ENCODE peak calls at places on chromosomes 11 and 22, in ten cellular contexts. One of them, this sample, is unnamed.

GRCh38 chr11:67248653-67249052 is 17.6 kb upstream of the GRK2 start:
- DNase-seq in left ventricle myocardium inferior: no peak
- DNase-seq in fibroblast of mammary gland: peak; percentile 62
- DNase-seq in Panc1: no peak
- DNase-seq in spleen: no peak
- DNase-seq in fibroblast of lung: peak; percentile 26
- DNase-seq in uterus: no peak
- DNase-seq in PC-3: peak; percentile 99
- DNase-seq in H1: no peak
- DNase-seq in kidney epithelial cell: no peak
- DNase-seq in this sample: no peak

GRCh38 chr11:4626207-4627105 is 10.8 kb upstream of the OR51D1 start:
- DNase-seq in left ventricle myocardium inferior: no peak
- DNase-seq in fibroblast of mammary gland: peak; percentile 83
- DNase-seq in Panc1: peak; percentile 60
- DNase-seq in spleen: no peak
- DNase-seq in fibroblast of lung: peak; percentile 76
- DNase-seq in uterus: peak; percentile 32
- DNase-seq in PC-3: peak; percentile 84
- DNase-seq in H1: no peak
- DNase-seq in kidney epithelial cell: peak; percentile 5
- DNase-seq in this sample: peak; percentile 84

GRCh38 chr11:118305726-118306125 is 1.2 kb downstream of the CD3E start:
- DNase-seq in left ventricle myocardium inferior: no peak
- DNase-seq in fibroblast of mammary gland: no peak
- DNase-seq in Panc1: no peak
- DNase-seq in spleen: no peak
- DNase-seq in fibroblast of lung: no peak
- DNase-seq in uterus: no peak
- DNase-seq in PC-3: no peak
- DNase-seq in H1: no peak
- DNase-seq in kidney epithelial cell: no peak
- DNase-seq in this sample: no peak

GRCh38 chr22:20741634-20742581 is 32.0 kb upstream of the SERPIND1 start:
- DNase-seq in left ventricle myocardium inferior: no peak
- DNase-seq in fibroblast of mammary gland: peak; percentile 27
- DNase-seq in Panc1: no peak
- DNase-seq in spleen: no peak
- DNase-seq in fibroblast of lung: peak; percentile 34
- DNase-seq in uterus: no peak
- DNase-seq in PC-3: peak; percentile 65
- DNase-seq in H1: no peak
- DNase-seq in kidney epithelial cell: no peak
- DNase-seq in this sample: peak; percentile 30

GRCh38 chr11:72850832-72851231 is 36.6 kb downstream of the ATG16L2 start:
- DNase-seq in left ventricle myocardium inferior: no peak
- DNase-seq in fibroblast of mammary gland: no peak
- DNase-seq in Panc1: no peak
- DNase-seq in spleen: no peak
- DNase-seq in fibroblast of lung: no peak
- DNase-seq in uterus: no peak
- DNase-seq in PC-3: no peak
- DNase-seq in H1: no peak
- DNase-seq in kidney epithelial cell: no peak
- DNase-seq in this sample: no peak

GRCh38 chr11:14318581-14318981 is 40.4 kb downstream of the RRAS2 start:
- DNase-seq in left ventricle myocardium inferior: no peak
- DNase-seq in fibroblast of mammary gland: peak; percentile 21
- DNase-seq in Panc1: no peak
- DNase-seq in spleen: no peak
- DNase-seq in fibroblast of lung: no peak
- DNase-seq in uterus: no peak
- DNase-seq in PC-3: peak; percentile 64
- DNase-seq in H1: no peak
- DNase-seq in kidney epithelial cell: no peak
- DNase-seq in this sample: no peak

GRCh38 chr11:14539867-14540475 is 19.8 kb upstream of the PSMA1 start:
- DNase-seq in left ventricle myocardium inferior: no peak
- DNase-seq in fibroblast of mammary gland: no peak
- DNase-seq in Panc1: no peak
- DNase-seq in spleen: no peak
- DNase-seq in fibroblast of lung: peak; percentile 32
- DNase-seq in uterus: no peak
- DNase-seq in PC-3: no peak
- DNase-seq in H1: no peak
- DNase-seq in kidney epithelial cell: no peak
- DNase-seq in this sample: no peak

GRCh38 chr11:26028294-26028954 is 303.5 kb upstream of the ANO3 start:
- DNase-seq in left ventricle myocardium inferior: no peak
- DNase-seq in fibroblast of mammary gland: peak; percentile 73
- DNase-seq in Panc1: no peak
- DNase-seq in spleen: no peak
- DNase-seq in fibroblast of lung: peak; percentile 59
- DNase-seq in uterus: no peak
- DNase-seq in PC-3: peak; percentile 11
- DNase-seq in H1: no peak
- DNase-seq in kidney epithelial cell: no peak
- DNase-seq in this sample: peak; percentile 45

GRCh38 chr11:4095509-4096230 is 1.1 kb downstream of the RRM1 start:
- DNase-seq in left ventricle myocardium inferior: no peak
- DNase-seq in fibroblast of mammary gland: peak; percentile 71
- DNase-seq in Panc1: no peak
- DNase-seq in spleen: no peak
- DNase-seq in fibroblast of lung: peak; percentile 62
- DNase-seq in uterus: no peak
- DNase-seq in PC-3: peak; percentile 34
- DNase-seq in H1: no peak
- DNase-seq in kidney epithelial cell: peak; percentile 31
- DNase-seq in this sample: peak; percentile 66

GRCh38 chr11:11000546-11001283 is 142.9 kb upstream of the ZBED5 start:
- DNase-seq in left ventricle myocardium inferior: no peak
- DNase-seq in fibroblast of mammary gland: no peak
- DNase-seq in Panc1: no peak
- DNase-seq in spleen: no peak
- DNase-seq in fibroblast of lung: no peak
- DNase-seq in uterus: no peak
- DNase-seq in PC-3: no peak
- DNase-seq in H1: no peak
- DNase-seq in kidney epithelial cell: no peak
- DNase-seq in this sample: no peak

GRCh38 chr11:46593550-46594382 is at the start of gene AMBRA1:
- DNase-seq in left ventricle myocardium inferior: peak; percentile 85
- DNase-seq in fibroblast of mammary gland: peak; percentile 94
- DNase-seq in Panc1: peak; percentile 92
- DNase-seq in spleen: peak; percentile 93
- DNase-seq in fibroblast of lung: peak; percentile 94
- DNase-seq in uterus: peak; percentile 81
- DNase-seq in PC-3: peak; percentile 89
- DNase-seq in H1: peak; percentile 75
- DNase-seq in kidney epithelial cell: peak; percentile 69
- DNase-seq in this sample: peak; percentile 95

GRCh38 chr11:19508166-19508565 is 204.5 kb upstream of the NAV2 start:
- DNase-seq in left ventricle myocardium inferior: no peak
- DNase-seq in fibroblast of mammary gland: peak; percentile 85
- DNase-seq in Panc1: peak; percentile 57
- DNase-seq in spleen: no peak
- DNase-seq in fibroblast of lung: peak; percentile 60
- DNase-seq in uterus: no peak
- DNase-seq in PC-3: peak; percentile 9
- DNase-seq in H1: no peak
- DNase-seq in kidney epithelial cell: no peak
- DNase-seq in this sample: no peak

GRCh38 chr11:122882809-122883681 is 486 bp downstream of the JHY start:
- DNase-seq in left ventricle myocardium inferior: peak; percentile 55
- DNase-seq in fibroblast of mammary gland: peak; percentile 58
- DNase-seq in Panc1: peak; percentile 82
- DNase-seq in spleen: peak; percentile 85
- DNase-seq in fibroblast of lung: no peak
- DNase-seq in uterus: peak; percentile 30
- DNase-seq in PC-3: peak; percentile 83
- DNase-seq in H1: no peak
- DNase-seq in kidney epithelial cell: peak; percentile 31
- DNase-seq in this sample: peak; percentile 64

GRCh38 chr22:30314918-30315317 is 11.8 kb downstream of the TBC1D10A start:
- DNase-seq in left ventricle myocardium inferior: no peak
- DNase-seq in fibroblast of mammary gland: no peak
- DNase-seq in Panc1: no peak
- DNase-seq in spleen: no peak
- DNase-seq in fibroblast of lung: no peak
- DNase-seq in uterus: no peak
- DNase-seq in PC-3: no peak
- DNase-seq in H1: no peak
- DNase-seq in kidney epithelial cell: no peak
- DNase-seq in this sample: no peak

GRCh38 chr11:76172583-76172982 is 33.7 kb downstream of the WNT11 start:
- DNase-seq in left ventricle myocardium inferior: no peak
- DNase-seq in fibroblast of mammary gland: no peak
- DNase-seq in Panc1: no peak
- DNase-seq in spleen: no peak
- DNase-seq in fibroblast of lung: no peak
- DNase-seq in uterus: no peak
- DNase-seq in PC-3: no peak
- DNase-seq in H1: no peak
- DNase-seq in kidney epithelial cell: no peak
- DNase-seq in this sample: no peak

GRCh38 chr11:134923441-134923840 is 511.4 kb upstream of the B3GAT1 start:
- DNase-seq in left ventricle myocardium inferior: no peak
- DNase-seq in fibroblast of mammary gland: no peak
- DNase-seq in Panc1: no peak
- DNase-seq in spleen: no peak
- DNase-seq in fibroblast of lung: no peak
- DNase-seq in uterus: no peak
- DNase-seq in PC-3: no peak
- DNase-seq in H1: no peak
- DNase-seq in kidney epithelial cell: no peak
- DNase-seq in this sample: no peak
- H3K4me3 ChIP-seq in left ventricle myocardium inferior: no peak overlapping the region
- H3K4me3 ChIP-seq in fibroblast of mammary gland: no peak overlapping the region
- H3K4me3 ChIP-seq in Panc1: no peak overlapping the region
- H3K4me3 ChIP-seq in spleen: no peak overlapping the region
- H3K4me3 ChIP-seq in fibroblast of lung: no peak overlapping the region
- H3K4me3 ChIP-seq in uterus: no peak overlapping the region
- H3K4me3 ChIP-seq in PC-3: no peak overlapping the region
- H3K4me3 ChIP-seq in H1: no peak overlapping the region
- H3K4me3 ChIP-seq in kidney epithelial cell: no peak overlapping the region
- H3K4me3 ChIP-seq in this sample: no peak overlapping the region

DNA sequence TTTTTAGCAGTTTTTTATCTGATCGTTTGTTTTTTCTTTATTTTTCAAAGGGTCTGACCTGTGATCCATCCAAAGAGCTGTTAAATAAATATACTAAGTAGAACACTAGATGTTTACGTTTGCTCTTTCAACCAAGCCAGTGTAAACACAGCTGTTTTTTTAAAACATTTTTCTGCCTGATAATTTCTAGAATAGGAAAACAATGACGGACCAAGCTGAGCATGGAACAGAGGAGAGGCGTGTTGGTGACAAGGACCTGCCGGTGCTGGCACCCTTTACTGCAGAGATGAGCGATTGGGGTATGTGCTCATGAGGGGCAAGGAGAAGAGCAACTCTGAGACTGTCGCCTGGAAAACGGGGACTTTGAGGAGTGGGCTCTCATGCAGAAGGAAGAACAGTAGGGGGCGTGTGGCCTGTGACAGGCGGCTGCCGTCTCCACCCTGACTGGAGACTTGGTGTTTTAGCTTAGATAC is 28.6 kb upstream of the PANX2 start:
- DNase-seq in left ventricle myocardium inferior: no peak
- DNase-seq in fibroblast of mammary gland: no peak
- DNase-seq in Panc1: no peak
- DNase-seq in spleen: no peak
- DNase-seq in fibroblast of lung: peak; percentile 70
- DNase-seq in uterus: peak; percentile 3
- DNase-seq in PC-3: no peak
- DNase-seq in H1: no peak
- DNase-seq in kidney epithelial cell: no peak
- DNase-seq in this sample: no peak
- TF ChIP-seq CTCF in left ventricle myocardium inferior: no peak
- TF ChIP-seq CTCF in fibroblast of mammary gland: no peak
- TF ChIP-seq CTCF in Panc1: no peak
- TF ChIP-seq CTCF in spleen: no peak
- TF ChIP-seq CTCF in fibroblast of lung: peak; percentile 30
- TF ChIP-seq CTCF in uterus: no peak
- TF ChIP-seq CTCF in PC-3: peak; percentile 21
- TF ChIP-seq CTCF in H1: peak; percentile 69
- TF ChIP-seq CTCF in kidney epithelial cell: peak; percentile 13
- TF ChIP-seq CTCF in this sample: peak; percentile 9

DNA sequence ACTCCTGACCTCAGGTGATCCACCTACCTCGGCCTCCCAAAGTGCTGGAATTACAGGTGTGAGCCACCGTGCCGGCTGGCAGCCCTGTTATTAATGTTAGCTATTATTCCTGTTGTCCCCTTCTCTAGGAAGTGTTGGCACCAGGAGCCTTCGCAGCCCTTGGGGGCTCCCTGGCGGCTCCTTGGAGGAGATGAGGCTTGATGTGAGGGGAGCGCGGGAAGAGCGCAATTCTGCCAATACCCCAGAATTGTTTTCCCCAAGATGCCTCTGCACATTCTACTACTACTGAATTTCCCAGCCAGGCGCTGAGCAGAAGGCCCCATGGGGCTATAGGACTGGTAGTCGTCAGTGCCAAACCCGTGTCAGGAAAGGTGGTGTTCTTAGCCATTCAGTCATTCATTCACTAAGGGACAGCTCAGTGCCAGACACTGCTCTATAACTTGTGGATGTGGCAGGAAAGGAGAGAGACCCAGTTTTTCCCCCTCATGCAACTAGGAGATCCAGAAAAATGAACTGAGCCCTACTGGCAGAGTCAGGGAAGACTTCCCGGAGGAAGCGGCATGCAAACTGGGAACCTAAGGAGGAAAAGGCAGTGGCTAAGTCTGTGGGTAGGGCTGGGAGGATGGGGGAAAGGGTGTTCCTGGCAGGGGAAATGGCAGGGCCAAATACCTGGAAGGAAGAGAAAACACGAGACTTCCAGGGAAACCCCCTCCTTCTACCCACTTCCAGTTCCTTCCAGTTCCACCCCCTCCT is 3.5 kb downstream of the FBLN1 start:
- DNase-seq in left ventricle myocardium inferior: peak; percentile 11
- DNase-seq in fibroblast of mammary gland: no peak
- DNase-seq in Panc1: no peak
- DNase-seq in spleen: no peak
- DNase-seq in fibroblast of lung: no peak
- DNase-seq in uterus: no peak
- DNase-seq in PC-3: no peak
- DNase-seq in H1: no peak
- DNase-seq in kidney epithelial cell: no peak
- DNase-seq in this sample: no peak
- H3K4me3 ChIP-seq in left ventricle myocardium inferior: peak overlapping the region; percentile 71
- H3K4me3 ChIP-seq in fibroblast of mammary gland: peak overlapping the region; percentile 95
- H3K4me3 ChIP-seq in Panc1: no peak overlapping the region
- H3K4me3 ChIP-seq in spleen: no peak overlapping the region
- H3K4me3 ChIP-seq in fibroblast of lung: peak overlapping the region; percentile 44
- H3K4me3 ChIP-seq in uterus: no peak overlapping the region
- H3K4me3 ChIP-seq in PC-3: no peak overlapping the region
- H3K4me3 ChIP-seq in H1: no peak overlapping the region
- H3K4me3 ChIP-seq in kidney epithelial cell: no peak overlapping the region
- H3K4me3 ChIP-seq in this sample: no peak overlapping the region

GRCh38 chr11:73907191-73907590 is 30.4 kb downstream of the PAAF1 start:
- DNase-seq in left ventricle myocardium inferior: no peak
- DNase-seq in fibroblast of mammary gland: peak; percentile 64
- DNase-seq in Panc1: no peak
- DNase-seq in spleen: no peak
- DNase-seq in fibroblast of lung: no peak
- DNase-seq in uterus: no peak
- DNase-seq in PC-3: peak; percentile 88
- DNase-seq in H1: no peak
- DNase-seq in kidney epithelial cell: no peak
- DNase-seq in this sample: peak; percentile 23
- TF ChIP-seq CTCF in left ventricle myocardium inferior: peak; percentile 49
- TF ChIP-seq CTCF in fibroblast of mammary gland: peak; percentile 36
- TF ChIP-seq CTCF in Panc1: no peak
- TF ChIP-seq CTCF in spleen: no peak
- TF ChIP-seq CTCF in fibroblast of lung: peak; percentile 5
- TF ChIP-seq CTCF in uterus: no peak
- TF ChIP-seq CTCF in PC-3: peak; percentile 74
- TF ChIP-seq CTCF in H1: peak; percentile 20
- TF ChIP-seq CTCF in kidney epithelial cell: peak; percentile 10
- TF ChIP-seq CTCF in this sample: peak; percentile 16

This sample was measured in fibroblast of pulmonary artery.